ENCODE peak calls at places on chromosomes 5 and 9, in four cellular contexts. P, L, U and I are unnamed samples.

GRCh38 chr9:84140535-84141101 is 160.0 kb downstream of the RMI1 start:
- DNase-seq in L (peak; percentile 18), P (peak; percentile 24), U (no peak), I (no peak)

GRCh38 chr5:176536132-176536901 is 885 bp downstream of the RNF44 start:
- DNase-seq in P (peak; percentile 77), L (peak; percentile 74), U (peak; percentile 79), I (peak; percentile 93)

GRCh38 chr5:32312194-32312681 is 501 bp downstream of the MTMR12 start:
- DNase-seq in L (peak; percentile 69), P (peak; percentile 76), U (peak; percentile 80), I (peak; percentile 93)

GRCh38 chr5:79582186-79582585 is 30.1 kb upstream of the TENT2 start:
- DNase-seq in P (no peak), U (no peak), L (no peak), I (no peak)

GRCh38 chr5:24783596-24783995 is 138.8 kb upstream of the CDH10 start:
- DNase-seq in L (no peak), U (no peak), P (no peak), I (no peak)

GRCh38 chr5:104626122-104626521 is 1063.5 kb upstream of the NUDT12 start:
- DNase-seq in U (no peak), L (no peak), P (no peak), I (no peak)

GRCh38 chr5:135045488-135045887 is 11.5 kb upstream of the PITX1 start:
- DNase-seq in P (no peak), U (no peak), L (no peak), I (no peak)

GRCh38 chr9:12274577-12274976 is 418.6 kb upstream of the TYRP1 start:
- DNase-seq in L (no peak), P (no peak), U (no peak), I (no peak)

GRCh38 chr5:68086857-68087256 is 128.7 kb upstream of the PIK3R1 start:
- DNase-seq in L (peak; percentile 81), U (no peak), P (peak; percentile 25), I (peak; percentile 75)

GRCh38 chr5:179777909-179778308 is 15.9 kb upstream of the LTC4S start:
- DNase-seq in L (no peak), P (no peak), U (no peak), I (no peak)

GRCh38 chr5:133327946-133328401 is 276.2 kb downstream of the HSPA4 start:
- DNase-seq in P (no peak), U (no peak), L (no peak), I (no peak)

GRCh38 chr5:142280066-142281011 is 44.5 kb downstream of the SPRY4 start:
- DNase-seq in L (peak; percentile 79), P (peak; percentile 24), U (peak; percentile 77), I (no peak)

GRCh38 chr9:133619791-133620190 is 10.6 kb upstream of the FAM163B start:
- DNase-seq in U (no peak), L (no peak), P (no peak), I (no peak)

GRCh38 chr9:1071730-1072129 is 21.6 kb downstream of the DMRT2 start:
- DNase-seq in P (no peak), L (no peak), U (no peak), I (no peak)

GRCh38 chr5:66981705-66982387 is 214.8 kb downstream of the CD180 start:
- DNase-seq in L (no peak), P (no peak), U (no peak), I (no peak)

GRCh38 chr9:38008168-38009034 is 60.6 kb downstream of the SHB start:
- DNase-seq in U (peak; percentile 72), L (peak; percentile 93), P (no peak), I (no peak)

GRCh38 chr5:76162335-76162734 is 79.2 kb downstream of the SV2C start:
- DNase-seq in U (no peak), L (no peak), P (no peak), I (no peak)

GRCh38 chr5:147613359-147613758 is 103.5 kb upstream of the DPYSL3 start:
- DNase-seq in P (no peak), U (no peak), L (peak; percentile 49), I (no peak)

GRCh38 chr5:141186897-141187512 is at the start of gene PCDHB9:
- DNase-seq in L (peak; percentile 8), U (peak; percentile 78), P (no peak), I (no peak)

GRCh38 chr9:27310582-27310981 is 13.6 kb upstream of the EQTN start:
- DNase-seq in P (no peak), L (no peak), U (no peak), I (no peak)

GRCh38 chr5:151614565-151614964 is 23.4 kb upstream of the FAT2 start:
- DNase-seq in U (no peak), L (no peak), P (no peak), I (no peak)

GRCh38 chr5:78467744-78468357 is 107.4 kb downstream of the SCAMP1 start:
- DNase-seq in L (peak; percentile 74), U (peak; percentile 10), P (no peak), I (no peak)

GRCh38 chr9:38423273-38423938 is 848 bp downstream of the IGFBPL1 start:
- DNase-seq in U (no peak), L (no peak), P (no peak), I (peak; percentile 24)

GRCh38 chr5:178472138-178472537 is 118.1 kb downstream of the COL23A1 start:
- DNase-seq in P (no peak), U (no peak), L (no peak), I (no peak)

GRCh38 chr5:87347841-87348240 is 64.9 kb downstream of the CCNH start:
- DNase-seq in L (peak; percentile 16), P (no peak), U (no peak), I (no peak)

GRCh38 chr9:37220971-37221370 is 100.6 kb downstream of the ZCCHC7 start:
- DNase-seq in P (no peak), L (peak; percentile 46), U (no peak), I (no peak)

GRCh38 chr9:91420471-91421021 is 3.1 kb downstream of the NFIL3 start:
- DNase-seq in L (peak; percentile 43), U (no peak), P (peak; percentile 21), I (no peak)

GRCh38 chr5:108461628-108462367 is 79.9 kb upstream of the FBXL17 start:
- DNase-seq in P (no peak), U (no peak), L (peak; percentile 72), I (no peak)

DNA sequence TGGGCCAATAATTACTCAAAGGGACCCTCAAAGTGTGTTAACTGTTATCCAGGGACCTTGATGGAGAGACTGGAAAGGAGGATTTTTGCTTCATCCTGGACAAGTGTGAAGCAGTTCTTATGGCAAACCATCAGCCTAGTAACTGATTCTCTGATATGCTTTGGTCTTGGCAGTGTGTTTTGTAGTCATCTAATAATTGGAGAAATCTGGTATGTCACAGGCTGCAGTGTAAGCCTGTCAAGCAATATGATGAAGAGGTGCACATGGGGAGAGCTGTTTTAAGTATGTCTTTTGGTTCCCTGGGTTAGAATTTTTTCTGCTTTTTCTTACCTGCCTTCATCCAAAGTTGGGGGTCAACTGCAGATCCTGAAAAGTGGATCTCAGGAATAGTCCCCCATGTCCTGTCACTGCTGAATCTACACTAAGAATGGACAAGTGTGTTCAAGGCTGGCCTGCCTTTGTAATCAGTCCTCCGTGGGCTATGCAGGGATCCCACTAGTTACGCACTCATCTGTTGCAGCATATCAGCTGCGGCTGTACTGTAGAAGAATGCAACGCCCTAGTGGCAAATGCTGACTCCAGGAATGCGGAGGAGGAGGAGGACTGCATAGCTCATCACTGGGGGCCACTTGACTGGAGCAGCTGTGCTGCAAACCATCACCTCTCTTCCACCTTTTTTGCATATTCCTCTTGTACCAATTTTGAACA is 1.9 kb downstream of the SPTAN1 start:
- DNase-seq in L (peak; percentile 93), P (peak; percentile 26), U (peak; percentile 93), I (peak; percentile 87)
- TF ChIP-seq POLR2A in L (peak; percentile 71), P (no peak), U (peak; percentile 33), I (peak; percentile 26)

GRCh38 chr5:181207214-181207959 is 2.4 kb upstream of the TRIM7 start:
- DNase-seq in L (peak; percentile 93), U (peak; percentile 58), P (peak; percentile 76), I (peak; percentile 90)
- TF ChIP-seq POLR2A in L (no peak), U (peak; percentile 21), P (no peak), I (no peak)

DNA sequence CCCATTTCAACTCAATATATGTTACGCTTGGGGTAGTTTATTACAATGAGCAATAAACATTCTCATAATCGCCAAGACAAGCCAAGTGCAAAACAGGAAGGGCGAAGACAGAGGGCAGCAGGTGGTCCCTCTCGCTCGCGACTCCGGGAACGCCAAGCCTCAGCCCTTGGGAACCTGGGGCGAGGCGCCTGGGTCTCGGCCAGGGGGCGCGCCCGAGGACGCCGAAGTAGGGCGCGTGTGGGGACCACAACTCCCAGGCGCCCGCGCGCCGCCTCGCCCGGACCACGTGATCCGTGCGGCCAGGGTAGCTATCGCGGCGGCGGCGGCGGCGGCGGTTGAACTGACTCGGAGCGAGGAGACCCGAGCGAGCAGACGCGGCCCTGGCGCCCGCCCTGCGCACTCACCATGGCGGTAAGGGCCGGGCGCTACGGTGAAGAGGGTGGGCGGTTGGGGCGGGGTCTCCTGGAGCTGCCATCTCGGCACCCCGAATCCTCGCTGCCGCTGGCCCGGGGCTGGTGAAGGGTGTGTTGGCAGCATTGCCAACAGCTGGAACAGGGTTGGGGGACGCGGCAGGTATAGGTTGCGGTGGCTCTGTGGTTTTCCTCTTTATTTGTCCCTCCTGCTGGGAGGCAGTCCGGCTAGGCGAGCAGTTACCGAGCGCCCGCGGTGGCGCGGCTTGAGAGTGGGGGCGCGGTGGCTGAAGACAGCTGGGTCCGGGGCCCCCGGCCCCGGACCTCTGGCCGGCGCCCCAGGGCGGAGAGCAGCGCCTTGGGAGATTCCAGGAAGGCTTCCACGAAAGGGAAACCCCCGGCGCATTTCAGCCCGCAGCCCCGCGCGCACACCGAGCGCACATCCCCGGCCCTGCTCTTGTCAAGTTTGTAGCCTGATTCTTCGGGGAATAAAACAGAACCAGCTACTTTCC is at the start of gene SLC31A2:
- DNase-seq in U (peak; percentile 88), P (peak; percentile 86), L (peak; percentile 72), I (peak; percentile 94)
- TF ChIP-seq POLR2A in U (peak; percentile 61), P (peak; percentile 83), L (peak; percentile 59), I (peak; percentile 25)

GRCh38 chr5:51843893-51844292 is 460.6 kb downstream of the ISL1 start:
- DNase-seq in L (no peak), U (no peak), P (no peak), I (no peak)

DNA sequence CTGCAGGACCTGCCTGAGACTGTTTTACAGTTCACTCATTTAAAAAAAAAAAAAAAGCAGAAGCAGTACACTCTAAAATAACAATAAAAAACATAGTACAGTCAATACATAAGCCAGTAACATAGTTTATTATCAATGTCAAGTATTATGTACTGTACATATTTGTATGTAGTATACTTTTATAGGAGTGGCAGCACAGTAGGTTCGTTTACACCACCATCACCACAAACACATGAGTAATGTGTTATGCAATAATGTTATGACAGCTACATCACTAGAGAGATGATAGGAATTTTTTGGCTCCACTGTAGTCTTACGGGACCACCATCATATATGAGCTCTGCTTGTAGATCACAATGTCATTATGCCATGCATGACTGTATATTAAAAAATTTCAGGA is 462.8 kb downstream of the ISL1 start:
- DNase-seq in L (no peak), P (no peak), U (no peak), I (no peak)
- TF ChIP-seq POLR2A in L (no peak), P (no peak), U (no peak), I (no peak)